ENCODE peak calls at places on chromosomes 5 and 9, in five cellular contexts. X, F, U, N and H are unnamed samples. For H3K27me3, the result is how much of the 10 kb centered on the place peaks cover.

GRCh38 chr5:159156839-159157238 is 52.5 kb downstream of the RNF145 start:
- DNase-seq in X (peak), F (peak), U (peak), N (peak), H (no peak)

GRCh38 chr5:36367524-36367923 is 65.8 kb upstream of the RANBP3L start:
- DNase-seq in X (peak), F (no peak), U (no peak), N (no peak), H (no peak)

GRCh38 chr9:89723696-89724095 is 118.9 kb downstream of the GADD45G start:
- DNase-seq in X (no peak), F (no peak), U (no peak), N (no peak), H (no peak)

GRCh38 chr5:123512631-123513461 is 869 bp downstream of the CSNK1G3 start:
- DNase-seq in X (peak), F (peak), U (peak), N (peak), H (peak)

GRCh38 chr9:95268681-95269080 is 48.8 kb downstream of the FANCC start:
- DNase-seq in X (peak), F (peak), U (no peak), N (no peak), H (no peak)

GRCh38 chr5:149268928-149269557 is 2.6 kb upstream of the AFAP1L1 start:
- DNase-seq in X (peak), F (peak), U (peak), N (no peak), H (no peak)

GRCh38 chr9:16505159-16505558 is 365.3 kb downstream of the BNC2 start:
- DNase-seq in X (peak), F (no peak), U (no peak), N (no peak), H (no peak)

GRCh38 chr9:37788328-37788727 is 3.5 kb upstream of the EXOSC3 start:
- DNase-seq in X (no peak), F (no peak), U (no peak), N (no peak), H (no peak)

GRCh38 chr9:92196909-92197308 is 81.7 kb upstream of the SPTLC1 start:
- DNase-seq in X (peak), F (no peak), U (no peak), N (no peak), H (no peak)

GRCh38 chr9:2642068-2642467 is 20.5 kb downstream of the VLDLR start:
- DNase-seq in X (no peak), F (no peak), U (no peak), N (no peak), H (no peak)

GRCh38 chr9:134291452-134291881 is 34.8 kb upstream of the RXRA start:
- DNase-seq in X (no peak), F (no peak), U (no peak), N (no peak), H (peak)

GRCh38 chr5:174571662-174572397 is 152.6 kb upstream of the MSX2 start:
- DNase-seq in X (peak), F (peak), U (no peak), N (peak), H (peak)

DNA sequence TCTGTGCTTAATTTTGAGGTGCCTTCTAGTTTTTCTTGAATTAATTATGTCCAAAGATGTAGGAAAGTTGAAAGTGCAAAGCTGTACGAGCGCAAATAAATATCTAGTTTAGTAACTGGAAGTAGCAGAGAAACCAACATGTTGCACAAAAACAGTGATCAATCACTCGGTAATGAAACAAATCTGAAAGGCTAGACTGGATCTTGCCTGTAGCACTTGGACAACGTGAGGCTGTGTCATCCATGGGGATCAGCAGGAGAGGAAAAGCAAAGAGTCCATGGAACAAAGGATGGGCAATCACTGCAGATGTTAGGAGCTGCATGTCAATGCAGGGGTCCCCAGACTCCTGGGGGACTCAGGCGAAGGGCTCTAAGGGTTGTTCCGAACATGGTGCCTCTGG is 424.2 kb downstream of the IRX1 start:
- DNase-seq in X (no peak), F (no peak), U (no peak), N (no peak), H (no peak)
- H3K27ac ChIP-seq in X (no peak), F (no peak), U (no peak), N (no peak), H (peak)

GRCh38 chr9:34578241-34579096 is 11.1 kb downstream of the CNTFR start:
- DNase-seq in X (peak), F (peak), U (peak), N (no peak), H (no peak)
- H3K27me3 ChIP-seq in X (half or more), F (half or more), U (under half), N (under half), H (half or more)

DNA sequence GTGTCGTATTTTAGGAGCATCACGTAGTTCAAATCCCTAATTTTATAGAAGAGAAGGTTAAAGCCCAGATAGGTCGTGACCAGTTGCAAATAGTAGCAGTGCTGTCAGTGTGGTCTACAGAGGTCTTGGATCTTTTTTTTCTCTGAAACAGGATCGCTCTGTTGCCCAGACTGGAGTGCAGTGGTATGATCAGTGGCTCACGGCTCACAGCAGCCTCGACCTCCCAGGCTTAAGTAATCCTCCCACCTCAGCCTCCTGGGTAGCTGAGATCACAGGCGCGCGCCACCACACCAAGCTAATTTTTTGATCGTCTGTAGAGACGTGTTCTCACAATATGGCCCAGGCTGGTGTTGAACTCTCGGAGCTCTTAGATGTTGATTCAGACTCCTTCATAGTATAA is 2.2 kb downstream of the MATR3 start:
- DNase-seq in X (peak), F (no peak), U (no peak), N (no peak), H (no peak)
- H3K27ac ChIP-seq in X (peak), F (no peak), U (peak), N (peak), H (peak)

DNA sequence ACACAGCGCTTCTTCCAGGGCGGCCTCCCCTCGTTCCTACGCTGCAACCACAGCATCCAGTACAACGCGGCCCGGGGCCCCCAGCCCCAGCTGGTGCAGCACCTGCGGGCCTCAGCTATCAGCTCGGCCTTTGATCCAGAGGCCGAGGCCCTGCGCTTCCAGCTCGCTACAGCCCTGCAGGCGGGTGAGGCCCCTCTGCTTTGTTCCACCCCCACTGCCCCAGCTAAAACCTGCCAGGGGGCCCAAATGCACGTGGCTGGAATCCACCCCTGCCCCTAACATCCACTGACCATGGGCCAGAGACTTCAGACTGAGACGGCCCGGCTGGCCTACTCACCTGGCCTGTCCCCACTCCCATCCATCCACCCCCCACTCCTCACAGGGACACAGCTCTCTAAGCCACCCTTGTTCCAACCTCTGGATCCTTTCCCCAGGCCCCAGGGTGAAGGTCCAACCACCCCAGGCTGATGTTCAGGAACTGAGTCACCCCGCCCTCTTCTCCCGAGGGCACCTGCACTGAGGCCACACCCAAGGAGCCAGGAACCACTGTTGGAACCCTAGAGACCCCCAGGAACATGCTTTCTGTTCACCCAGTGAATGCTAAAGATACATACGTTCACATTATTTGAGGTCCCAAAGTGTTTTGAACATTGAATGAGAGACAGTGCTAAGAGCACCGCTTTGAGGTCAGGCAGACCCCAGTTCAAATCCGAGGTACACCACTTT is 18.9 kb upstream of the ASS1 start:
- DNase-seq in X (no peak), F (no peak), U (no peak), N (no peak), H (no peak)
- H3K27me3 ChIP-seq in X (under half), F (under half), U (under half), N (under half), H (under half)

DNA sequence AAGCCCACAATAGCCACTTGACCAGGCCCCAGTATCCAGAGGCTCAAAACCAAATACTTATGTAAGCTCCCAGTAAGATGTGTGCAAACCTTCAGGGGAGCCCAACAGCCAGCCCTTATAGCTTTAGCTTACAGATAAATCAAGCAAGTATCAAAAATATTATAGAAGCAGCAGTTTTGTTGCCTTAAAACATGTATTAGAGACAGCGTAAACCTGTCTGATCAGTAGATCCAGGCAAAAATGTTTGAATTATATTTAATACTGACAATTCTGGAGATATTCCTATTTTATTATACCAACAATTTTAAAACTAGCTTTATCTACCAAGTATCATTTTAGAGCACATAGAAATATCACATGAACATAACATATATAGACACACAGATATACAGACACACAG is 365.6 kb upstream of the KLF4 start:
- DNase-seq in X (no peak), F (no peak), U (no peak), N (no peak), H (no peak)
- H3K27ac ChIP-seq in X (no peak), F (no peak), U (no peak), N (no peak), H (no peak)

GRCh38 chr5:61614606-61615005 is 282.5 kb downstream of the ZSWIM6 start:
- DNase-seq in X (no peak), F (no peak), U (no peak), N (no peak), H (no peak)
- H3K27me3 ChIP-seq in X (under half), F (under half), U (under half), N (under half), H (under half)

GRCh38 chr9:20625003-20625349 is 2.7 kb upstream of the MLLT3 start:
- DNase-seq in X (no peak), F (no peak), U (no peak), N (no peak), H (no peak)
- H3K27ac ChIP-seq in X (no peak), F (no peak), U (no peak), N (no peak), H (peak)

GRCh38 chr5:38259062-38259857 is 901 bp downstream of the EGFLAM start:
- DNase-seq in X (no peak), F (no peak), U (no peak), N (no peak), H (no peak)

GRCh38 chr5:38253759-38254158 is 4.6 kb upstream of the EGFLAM start:
- DNase-seq in X (no peak), F (no peak), U (no peak), N (no peak), H (no peak)

GRCh38 chr5:38257236-38258036 is 923 bp upstream of the EGFLAM start:
- DNase-seq in X (no peak), F (peak), U (no peak), N (no peak), H (no peak)

GRCh38 chr5:38258319-38259061 is at the start of gene EGFLAM:
- DNase-seq in X (no peak), F (peak), U (no peak), N (no peak), H (peak)

DNA sequence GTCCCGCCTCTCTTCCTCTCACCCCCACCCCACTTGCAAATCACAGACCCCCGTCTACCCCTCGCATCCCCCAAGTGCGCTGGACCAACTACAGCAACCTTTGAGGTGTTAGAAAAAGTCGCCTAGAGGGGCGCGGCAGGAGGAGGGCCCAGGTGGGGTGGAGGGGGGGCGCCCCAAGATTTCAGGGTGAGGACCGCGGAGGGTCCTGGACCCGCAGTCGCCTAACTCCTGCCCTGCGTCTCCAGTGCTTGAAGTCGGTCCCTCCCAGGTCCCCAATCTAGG is 381 bp upstream of the EGFLAM start:
- DNase-seq in X (no peak), F (no peak), U (no peak), N (no peak), H (no peak)
- H3K27me3 ChIP-seq in X (under half), F (half or more), U (under half), N (under half), H (half or more)

GRCh38 chr9:114341152-114341830 is 11.6 kb downstream of the ORM2 start:
- DNase-seq in X (no peak), F (no peak), U (no peak), N (no peak), H (no peak)

GRCh38 chr9:114341991-114342390 is 12.3 kb downstream of the ORM2 start:
- DNase-seq in X (no peak), F (no peak), U (no peak), N (no peak), H (no peak)

GRCh38 chr9:114344188-114344566 is 14.5 kb downstream of the ORM2 start:
- DNase-seq in X (no peak), F (no peak), U (no peak), N (no peak), H (no peak)

GRCh38 chr9:114343471-114344187 is 14.0 kb downstream of the ORM2 start:
- DNase-seq in X (peak), F (no peak), U (no peak), N (no peak), H (no peak)

DNA sequence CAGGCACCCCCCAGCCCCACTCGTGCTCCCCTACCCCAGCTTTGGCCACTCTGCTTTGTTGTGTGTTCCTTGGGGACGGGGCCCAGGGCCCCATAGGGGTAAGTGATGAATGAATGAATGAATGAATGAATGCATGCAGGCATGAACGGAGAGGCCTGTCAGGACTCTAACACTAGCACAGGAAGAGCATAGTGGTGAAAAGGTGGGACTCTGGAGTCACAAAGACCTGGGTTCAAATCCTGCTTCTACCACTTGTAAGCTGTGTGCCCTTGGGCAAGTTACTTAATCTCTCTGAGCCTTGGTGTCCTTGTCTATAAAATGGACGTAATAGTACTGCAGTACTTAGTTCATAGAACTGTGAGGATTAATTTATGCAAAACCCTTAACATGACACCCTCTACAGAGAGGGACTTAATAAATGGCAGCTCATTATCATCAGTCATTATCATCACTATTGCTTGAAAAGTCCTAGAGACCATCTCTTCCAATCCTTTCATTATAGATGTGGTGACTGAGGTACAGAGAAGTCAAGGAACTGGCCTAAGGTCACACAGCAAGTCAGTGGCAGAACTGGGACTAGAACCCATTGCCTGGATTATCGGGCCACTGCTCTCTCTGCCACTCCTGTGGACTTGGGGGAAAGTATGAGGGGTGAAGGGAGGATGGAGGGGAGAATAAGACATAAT is 13.2 kb downstream of the ORM2 start:
- DNase-seq in X (no peak), F (no peak), U (no peak), N (no peak), H (no peak)
- H3K27ac ChIP-seq in X (no peak), F (no peak), U (no peak), N (no peak), H (no peak)